ENCODE peak calls at places on chromosome 1, in nine cellular contexts. N is fibroblast of pulmonary artery, J is ovary, C is breast epithelium, I is AG04450, O is left ventricle myocardium inferior, G is AG10803, R is brain microvascular endothelial cell, U is pancreas. D is an unnamed sample.
A peak's percentile ranks its signal among the peaks of the same experiment; 100 is the strongest.

GRCh38 chr1:242452573-242452972 is 71.9 kb downstream of the PLD5 start:
- DNase-seq in J (no peak), G (no peak), R (no peak), U (no peak), C (no peak), N (no peak), O (no peak), I (no peak), D (no peak)

GRCh38 chr1:58768971-58769808 is 14.7 kb downstream of the JUN start:
- DNase-seq in O (peak; percentile 83), J (peak; percentile 84), U (peak; percentile 74), R (peak; percentile 61), I (no peak), G (peak; percentile 60), C (peak; percentile 66), N (peak; percentile 78), D (peak; percentile 74)

GRCh38 chr1:75431843-75432242 is 179.1 kb downstream of the SLC44A5 start:
- DNase-seq in C (no peak), J (no peak), I (no peak), G (no peak), O (no peak), U (no peak), R (no peak), N (no peak), D (no peak)

GRCh38 chr1:101081496-101082282 is 56.1 kb upstream of the DPH5 start:
- DNase-seq in J (no peak), O (no peak), N (no peak), R (no peak), U (no peak), I (no peak), G (no peak), C (no peak), D (no peak)

GRCh38 chr1:116793357-116793935 is 39.2 kb downstream of the CD2 start:
- DNase-seq in N (no peak), J (no peak), O (no peak), I (no peak), C (no peak), R (no peak), U (no peak), G (no peak), D (no peak)

GRCh38 chr1:162732566-162733335 is 57.8 kb upstream of the HSD17B7 start:
- DNase-seq in N (peak; percentile 22), O (peak; percentile 66), U (peak; percentile 74), C (peak; percentile 60), R (no peak), I (no peak), G (no peak), J (peak; percentile 65), D (no peak)

GRCh38 chr1:209879539-209879938 is 51.8 kb downstream of the UTP25 start:
- DNase-seq in N (peak; percentile 49), U (no peak), O (no peak), C (no peak), I (no peak), R (no peak), J (no peak), G (no peak), D (peak; percentile 54)

GRCh38 chr1:18107671-18108312 is at the start of gene IGSF21:
- DNase-seq in G (no peak), R (no peak), U (no peak), O (no peak), C (no peak), I (no peak), J (no peak), N (no peak), D (no peak)

GRCh38 chr1:246680696-246681127 is 43.5 kb upstream of the SCCPDH start:
- DNase-seq in I (no peak), R (no peak), G (no peak), U (no peak), O (no peak), J (no peak), C (no peak), N (no peak), D (no peak)

DNA sequence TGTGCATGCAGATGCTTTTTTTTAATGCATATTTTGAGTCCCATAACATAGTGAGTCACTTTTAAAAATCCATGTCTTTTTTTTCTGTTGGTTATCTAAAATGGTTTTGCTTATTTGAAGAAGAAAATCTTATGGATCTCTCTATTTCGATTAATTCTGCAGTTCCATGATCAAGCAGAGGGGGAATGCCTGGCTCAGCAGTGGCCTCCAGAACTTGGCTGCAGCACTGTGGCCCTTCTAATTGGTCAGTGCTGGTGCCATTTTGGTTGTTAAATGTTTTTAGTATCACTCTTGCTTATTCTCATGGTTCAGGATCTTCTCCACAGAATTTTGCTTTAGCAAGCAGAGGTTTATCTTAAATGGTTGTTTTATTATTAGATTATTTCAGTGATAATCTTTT is 11.2 kb downstream of the EPHX4 start:
- DNase-seq in J (no peak), I (no peak), O (no peak), G (no peak), C (no peak), U (no peak), N (no peak), R (no peak), D (no peak)
- TF ChIP-seq CTCF in J (no peak), I (peak; percentile 18), O (no peak), G (no peak), C (no peak), U (no peak), N (no peak), R (no peak), D (no peak)

GRCh38 chr1:167052389-167052788 is 37.8 kb downstream of the GPA33 start:
- DNase-seq in N (peak; percentile 4), O (no peak), J (no peak), U (no peak), I (no peak), R (no peak), C (no peak), G (no peak), D (no peak)
- H3K4me3 ChIP-seq in N (no peak overlapping the region), O (no peak overlapping the region), J (no peak overlapping the region), U (no peak overlapping the region), I (no peak overlapping the region), R (no peak overlapping the region), C (no peak overlapping the region), G (no peak overlapping the region), D (no peak overlapping the region)

DNA sequence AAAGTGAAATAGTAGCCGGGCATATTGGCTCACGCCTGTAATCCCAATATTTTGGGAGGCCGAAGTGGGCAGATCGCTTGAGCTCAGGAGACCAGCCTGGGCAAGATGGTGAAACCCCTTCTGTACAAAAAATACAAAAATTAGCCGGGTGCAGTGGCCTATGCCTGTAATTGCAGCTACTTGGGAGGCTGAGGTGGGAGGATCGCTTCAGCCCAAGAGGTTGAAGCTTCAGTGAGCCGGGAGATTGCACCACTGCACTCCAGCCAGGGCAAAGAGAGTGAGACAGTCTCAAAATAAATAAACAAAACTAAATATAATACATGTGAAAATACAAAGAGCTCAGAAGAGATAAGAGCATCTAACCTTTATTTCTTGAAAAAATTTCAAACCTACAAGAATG is 2.3 kb upstream of the MSTO1 start:
- DNase-seq in J (no peak), G (no peak), N (no peak), U (no peak), R (peak; percentile 9), I (no peak), O (no peak), C (no peak), D (no peak)
- TF ChIP-seq CTCF in J (no peak), G (no peak), N (no peak), U (no peak), R (no peak), I (no peak), O (no peak), C (no peak), D (no peak)

DNA sequence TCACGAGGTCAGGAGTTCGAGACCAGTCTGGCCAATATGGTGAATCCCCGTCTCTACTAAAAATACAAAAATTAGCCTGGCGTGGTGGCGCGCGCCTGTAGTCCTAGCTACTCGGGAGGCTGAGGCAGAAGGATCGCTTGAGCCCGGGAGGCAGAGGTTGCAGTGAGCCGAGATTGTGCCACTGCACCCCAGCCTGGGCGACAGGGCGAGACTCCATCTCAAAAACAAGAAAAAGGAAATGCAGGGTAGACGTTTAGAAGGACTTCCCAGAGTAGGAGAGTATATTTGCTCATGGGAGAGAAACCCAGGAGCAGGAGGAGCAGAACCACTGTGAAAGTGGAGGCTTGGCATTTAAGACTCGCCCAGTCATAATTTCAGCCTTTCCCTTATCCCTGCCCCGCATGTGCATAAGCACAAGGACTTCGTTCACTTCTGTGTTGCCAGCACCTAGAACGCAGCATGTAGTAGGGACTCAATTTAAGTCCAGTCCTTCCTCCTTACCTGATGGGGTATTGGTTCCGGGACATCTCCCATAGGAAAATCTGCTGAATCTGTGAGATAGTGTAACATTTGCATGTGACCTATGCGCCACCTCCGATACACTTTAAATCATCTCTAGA is 5.2 kb upstream of the MEF2D start:
- DNase-seq in J (no peak), C (no peak), O (no peak), N (no peak), R (no peak), U (no peak), G (no peak), I (no peak), D (no peak)
- H3K4me3 ChIP-seq in J (no peak overlapping the region), C (peak overlapping the region; percentile 21), O (peak overlapping the region; percentile 98), N (no peak overlapping the region), R (no peak overlapping the region), U (peak overlapping the region; percentile 37), G (no peak overlapping the region), I (no peak overlapping the region), D (no peak overlapping the region)

DNA sequence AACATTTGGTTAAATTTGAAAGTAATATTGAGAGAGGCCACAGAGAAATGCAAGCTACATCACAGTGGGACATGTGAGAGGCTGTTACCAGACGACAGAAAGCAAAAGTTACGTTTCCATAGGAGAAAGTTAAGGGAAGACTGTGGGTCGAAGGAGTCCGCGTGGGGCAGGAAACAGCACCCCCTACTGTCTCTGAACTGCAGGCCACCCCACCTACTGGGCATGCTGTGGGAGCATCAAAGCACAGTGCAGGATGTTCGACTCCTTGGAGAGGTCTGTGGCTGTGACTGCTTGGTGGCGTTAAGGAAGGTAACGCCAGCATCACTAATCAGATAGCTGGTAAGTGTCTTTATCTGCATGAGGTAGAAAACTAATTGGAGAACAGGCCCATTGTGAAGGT is 123.9 kb downstream of the PTBP2 start:
- DNase-seq in O (no peak), G (no peak), U (peak; percentile 40), C (no peak), N (no peak), I (no peak), J (no peak), R (peak; percentile 25), D (peak; percentile 22)
- TF ChIP-seq CTCF in O (peak; percentile 74), G (peak; percentile 41), U (peak; percentile 67), C (no peak), N (peak; percentile 54), I (peak; percentile 43), J (no peak), R (peak; percentile 80), D (peak; percentile 55)

DNA sequence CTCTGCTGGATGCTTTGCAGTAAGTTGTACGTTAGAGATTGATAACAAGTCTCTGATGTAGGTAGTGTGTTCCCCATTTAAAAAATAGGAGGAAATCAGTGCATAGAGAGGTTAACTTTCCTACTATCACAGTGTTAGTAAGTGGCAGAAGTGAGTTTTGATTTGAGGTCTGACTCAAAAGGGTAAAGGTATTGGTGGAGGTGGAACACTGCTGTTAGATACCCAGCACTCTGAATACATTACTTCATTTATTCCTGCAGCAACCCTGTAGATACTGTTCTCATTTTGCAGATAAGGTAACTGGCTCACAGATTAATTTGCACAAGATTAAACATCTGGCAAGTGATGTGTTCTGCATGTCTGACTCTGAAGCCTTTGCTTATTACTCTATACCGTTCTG is 3.1 kb downstream of the CAMSAP2 start:
- DNase-seq in I (no peak), U (no peak), O (no peak), C (no peak), G (no peak), R (no peak), N (no peak), J (no peak), D (no peak)
- H3K4me3 ChIP-seq in I (peak overlapping the region; percentile 98), U (no peak overlapping the region), O (peak overlapping the region; percentile 92), C (peak overlapping the region; percentile 91), G (peak overlapping the region; percentile 97), R (peak overlapping the region; percentile 92), N (peak overlapping the region; percentile 72), J (peak overlapping the region; percentile 89), D (peak overlapping the region; percentile 96)